ENCODE peak calls at places on chromosomes 16 and 17, in eight cellular contexts. One of them, this sample, is unnamed.

GRCh38 chr17:83115832-83116231 is 36.4 kb downstream of the METRNL start:
- DNase-seq in transverse colon: no peak
- DNase-seq in breast epithelium: no peak
- DNase-seq in Panc1: no peak
- DNase-seq in HL-60: no peak
- DNase-seq in upper lobe of left lung: peak
- DNase-seq in stomach: no peak
- DNase-seq in HCT116: no peak
- DNase-seq in this sample: no peak

GRCh38 chr17:45050680-45051059 is 762 bp downstream of the DCAKD start:
- DNase-seq in transverse colon: peak
- DNase-seq in breast epithelium: no peak
- DNase-seq in Panc1: no peak
- DNase-seq in HL-60: no peak
- DNase-seq in upper lobe of left lung: no peak
- DNase-seq in stomach: no peak
- DNase-seq in HCT116: no peak
- DNase-seq in this sample: no peak

GRCh38 chr16:49934557-49935260 is 78.8 kb upstream of the ZNF423 start:
- DNase-seq in transverse colon: no peak
- DNase-seq in breast epithelium: no peak
- DNase-seq in Panc1: no peak
- DNase-seq in HL-60: no peak
- DNase-seq in upper lobe of left lung: no peak
- DNase-seq in stomach: no peak
- DNase-seq in HCT116: no peak
- DNase-seq in this sample: no peak

GRCh38 chr16:31327675-31328225 is 27.2 kb upstream of the ITGAX start:
- DNase-seq in transverse colon: no peak
- DNase-seq in breast epithelium: no peak
- DNase-seq in Panc1: no peak
- DNase-seq in HL-60: no peak
- DNase-seq in upper lobe of left lung: no peak
- DNase-seq in stomach: no peak
- DNase-seq in HCT116: no peak
- DNase-seq in this sample: no peak

GRCh38 chr17:6231886-6232767 is 161.9 kb downstream of the WSCD1 start:
- DNase-seq in transverse colon: no peak
- DNase-seq in breast epithelium: no peak
- DNase-seq in Panc1: no peak
- DNase-seq in HL-60: no peak
- DNase-seq in upper lobe of left lung: no peak
- DNase-seq in stomach: no peak
- DNase-seq in HCT116: no peak
- DNase-seq in this sample: no peak

GRCh38 chr17:57242148-57242547 is 14.2 kb upstream of the MSI2 start:
- DNase-seq in transverse colon: no peak
- DNase-seq in breast epithelium: no peak
- DNase-seq in Panc1: no peak
- DNase-seq in HL-60: no peak
- DNase-seq in upper lobe of left lung: no peak
- DNase-seq in stomach: no peak
- DNase-seq in HCT116: no peak
- DNase-seq in this sample: no peak

GRCh38 chr17:58336456-58337094 is 8.0 kb upstream of the TSPOAP1 start:
- DNase-seq in transverse colon: no peak
- DNase-seq in breast epithelium: no peak
- DNase-seq in Panc1: no peak
- DNase-seq in HL-60: peak
- DNase-seq in upper lobe of left lung: no peak
- DNase-seq in stomach: no peak
- DNase-seq in HCT116: no peak
- DNase-seq in this sample: no peak

GRCh38 chr16:54166342-54166865 is 120.2 kb downstream of the IRX3 start:
- DNase-seq in transverse colon: no peak
- DNase-seq in breast epithelium: no peak
- DNase-seq in Panc1: no peak
- DNase-seq in HL-60: no peak
- DNase-seq in upper lobe of left lung: no peak
- DNase-seq in stomach: no peak
- DNase-seq in HCT116: no peak
- DNase-seq in this sample: no peak

GRCh38 chr17:58275417-58275816 is 5.3 kb downstream of the MPO start:
- DNase-seq in transverse colon: no peak
- DNase-seq in breast epithelium: no peak
- DNase-seq in Panc1: no peak
- DNase-seq in HL-60: no peak
- DNase-seq in upper lobe of left lung: no peak
- DNase-seq in stomach: no peak
- DNase-seq in HCT116: no peak
- DNase-seq in this sample: no peak

GRCh38 chr17:73368085-73368631 is 56.4 kb upstream of the CDC42EP4 start:
- DNase-seq in transverse colon: no peak
- DNase-seq in breast epithelium: no peak
- DNase-seq in Panc1: no peak
- DNase-seq in HL-60: no peak
- DNase-seq in upper lobe of left lung: no peak
- DNase-seq in stomach: no peak
- DNase-seq in HCT116: no peak
- DNase-seq in this sample: no peak

GRCh38 chr16:75593825-75594820 is 27.9 kb downstream of the GABARAPL2 start:
- DNase-seq in transverse colon: no peak
- DNase-seq in breast epithelium: no peak
- DNase-seq in Panc1: no peak
- DNase-seq in HL-60: peak
- DNase-seq in upper lobe of left lung: no peak
- DNase-seq in stomach: no peak
- DNase-seq in HCT116: no peak
- DNase-seq in this sample: no peak

GRCh38 chr17:9628509-9628908 is 16.8 kb upstream of the USP43 start:
- DNase-seq in transverse colon: peak
- DNase-seq in breast epithelium: no peak
- DNase-seq in Panc1: no peak
- DNase-seq in HL-60: no peak
- DNase-seq in upper lobe of left lung: no peak
- DNase-seq in stomach: no peak
- DNase-seq in HCT116: peak
- DNase-seq in this sample: no peak

GRCh38 chr17:82808921-82809905 is 30.6 kb downstream of the ZNF750 start:
- DNase-seq in transverse colon: no peak
- DNase-seq in breast epithelium: no peak
- DNase-seq in Panc1: no peak
- DNase-seq in HL-60: no peak
- DNase-seq in upper lobe of left lung: peak
- DNase-seq in stomach: no peak
- DNase-seq in HCT116: no peak
- DNase-seq in this sample: no peak

GRCh38 chr17:4948997-4949320 is 629 bp upstream of the PFN1 start:
- DNase-seq in transverse colon: peak
- DNase-seq in breast epithelium: peak
- DNase-seq in Panc1: no peak
- DNase-seq in HL-60: no peak
- DNase-seq in upper lobe of left lung: peak
- DNase-seq in stomach: peak
- DNase-seq in HCT116: peak
- DNase-seq in this sample: peak

GRCh38 chr16:84085774-84086173 is 31.0 kb downstream of the MBTPS1 start:
- DNase-seq in transverse colon: no peak
- DNase-seq in breast epithelium: no peak
- DNase-seq in Panc1: no peak
- DNase-seq in HL-60: no peak
- DNase-seq in upper lobe of left lung: no peak
- DNase-seq in stomach: no peak
- DNase-seq in HCT116: no peak
- DNase-seq in this sample: no peak

GRCh38 chr17:81863833-81864768 is 3.8 kb upstream of the P4HB start:
- DNase-seq in transverse colon: no peak
- DNase-seq in breast epithelium: no peak
- DNase-seq in Panc1: no peak
- DNase-seq in HL-60: no peak
- DNase-seq in upper lobe of left lung: no peak
- DNase-seq in stomach: no peak
- DNase-seq in HCT116: no peak
- DNase-seq in this sample: no peak

GRCh38 chr17:74332763-74333220 is 6.8 kb downstream of the KIF19 start:
- DNase-seq in transverse colon: peak
- DNase-seq in breast epithelium: no peak
- DNase-seq in Panc1: no peak
- DNase-seq in HL-60: no peak
- DNase-seq in upper lobe of left lung: no peak
- DNase-seq in stomach: no peak
- DNase-seq in HCT116: no peak
- DNase-seq in this sample: no peak

GRCh38 chr16:55497558-55497957 is 11.3 kb upstream of the LPCAT2 start:
- DNase-seq in transverse colon: no peak
- DNase-seq in breast epithelium: no peak
- DNase-seq in Panc1: no peak
- DNase-seq in HL-60: no peak
- DNase-seq in upper lobe of left lung: no peak
- DNase-seq in stomach: no peak
- DNase-seq in HCT116: no peak
- DNase-seq in this sample: no peak
- TF ChIP-seq POLR2AphosphoS5 in transverse colon: no peak
- TF ChIP-seq POLR2AphosphoS5 in breast epithelium: no peak
- TF ChIP-seq POLR2AphosphoS5 in Panc1: no peak
- TF ChIP-seq POLR2AphosphoS5 in HL-60: no peak
- TF ChIP-seq POLR2AphosphoS5 in upper lobe of left lung: no peak
- TF ChIP-seq POLR2AphosphoS5 in stomach: no peak
- TF ChIP-seq POLR2AphosphoS5 in HCT116: no peak
- TF ChIP-seq POLR2AphosphoS5 in this sample: no peak

GRCh38 chr17:68515238-68515637 is 3.0 kb downstream of the PRKAR1A start:
- DNase-seq in transverse colon: no peak
- DNase-seq in breast epithelium: no peak
- DNase-seq in Panc1: no peak
- DNase-seq in HL-60: no peak
- DNase-seq in upper lobe of left lung: peak
- DNase-seq in stomach: no peak
- DNase-seq in HCT116: no peak
- DNase-seq in this sample: no peak
- H3K27ac ChIP-seq in transverse colon: peak
- H3K27ac ChIP-seq in breast epithelium: peak
- H3K27ac ChIP-seq in Panc1: no peak
- H3K27ac ChIP-seq in HL-60: no peak
- H3K27ac ChIP-seq in upper lobe of left lung: peak
- H3K27ac ChIP-seq in stomach: peak
- H3K27ac ChIP-seq in HCT116: no peak
- H3K27ac ChIP-seq in this sample: no peak

GRCh38 chr16:82945420-82946096 is 318.8 kb downstream of the CDH13 start:
- DNase-seq in transverse colon: no peak
- DNase-seq in breast epithelium: no peak
- DNase-seq in Panc1: no peak
- DNase-seq in HL-60: no peak
- DNase-seq in upper lobe of left lung: no peak
- DNase-seq in stomach: no peak
- DNase-seq in HCT116: no peak
- DNase-seq in this sample: no peak

GRCh38 chr16:82947675-82948074 is 320.9 kb downstream of the CDH13 start:
- DNase-seq in transverse colon: no peak
- DNase-seq in breast epithelium: no peak
- DNase-seq in Panc1: no peak
- DNase-seq in HL-60: no peak
- DNase-seq in upper lobe of left lung: no peak
- DNase-seq in stomach: no peak
- DNase-seq in HCT116: no peak
- DNase-seq in this sample: no peak

GRCh38 chr16:82954224-82954929 is 327.6 kb downstream of the CDH13 start:
- DNase-seq in transverse colon: no peak
- DNase-seq in breast epithelium: no peak
- DNase-seq in Panc1: no peak
- DNase-seq in HL-60: no peak
- DNase-seq in upper lobe of left lung: no peak
- DNase-seq in stomach: no peak
- DNase-seq in HCT116: no peak
- DNase-seq in this sample: no peak

GRCh38 chr16:82943371-82943770 is 316.6 kb downstream of the CDH13 start:
- DNase-seq in transverse colon: no peak
- DNase-seq in breast epithelium: no peak
- DNase-seq in Panc1: no peak
- DNase-seq in HL-60: no peak
- DNase-seq in upper lobe of left lung: no peak
- DNase-seq in stomach: no peak
- DNase-seq in HCT116: no peak
- DNase-seq in this sample: no peak

DNA sequence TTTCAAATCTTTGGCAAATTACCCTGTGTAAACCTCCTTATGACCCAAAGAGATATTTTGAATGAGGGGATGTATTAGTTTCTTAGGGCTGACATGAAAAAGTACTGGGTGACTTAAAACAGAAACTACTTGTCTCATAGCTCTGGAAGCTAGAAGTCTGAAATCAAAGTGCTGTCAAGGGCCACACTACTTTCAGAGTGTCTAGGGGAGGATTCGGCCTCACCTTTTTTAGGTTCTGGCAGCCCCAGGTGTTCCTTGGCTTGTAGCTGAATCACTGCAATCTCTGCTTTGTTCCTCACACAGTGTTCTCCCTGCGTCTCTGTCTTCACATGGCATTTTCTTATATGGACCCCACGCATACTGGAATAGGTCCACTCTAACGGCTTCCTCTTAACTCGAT is 322.2 kb downstream of the CDH13 start:
- DNase-seq in transverse colon: no peak
- DNase-seq in breast epithelium: no peak
- DNase-seq in Panc1: no peak
- DNase-seq in HL-60: no peak
- DNase-seq in upper lobe of left lung: no peak
- DNase-seq in stomach: no peak
- DNase-seq in HCT116: no peak
- DNase-seq in this sample: no peak
- TF ChIP-seq POLR2AphosphoS5 in transverse colon: no peak
- TF ChIP-seq POLR2AphosphoS5 in breast epithelium: no peak
- TF ChIP-seq POLR2AphosphoS5 in Panc1: no peak
- TF ChIP-seq POLR2AphosphoS5 in HL-60: no peak
- TF ChIP-seq POLR2AphosphoS5 in upper lobe of left lung: no peak
- TF ChIP-seq POLR2AphosphoS5 in stomach: no peak
- TF ChIP-seq POLR2AphosphoS5 in HCT116: no peak
- TF ChIP-seq POLR2AphosphoS5 in this sample: no peak

GRCh38 chr17:66835476-66835875 is 559 bp downstream of the CACNG5 start:
- DNase-seq in transverse colon: no peak
- DNase-seq in breast epithelium: no peak
- DNase-seq in Panc1: no peak
- DNase-seq in HL-60: no peak
- DNase-seq in upper lobe of left lung: no peak
- DNase-seq in stomach: no peak
- DNase-seq in HCT116: no peak
- DNase-seq in this sample: no peak
- H3K27ac ChIP-seq in transverse colon: no peak
- H3K27ac ChIP-seq in breast epithelium: no peak
- H3K27ac ChIP-seq in Panc1: no peak
- H3K27ac ChIP-seq in HL-60: no peak
- H3K27ac ChIP-seq in upper lobe of left lung: no peak
- H3K27ac ChIP-seq in stomach: no peak
- H3K27ac ChIP-seq in HCT116: no peak
- H3K27ac ChIP-seq in this sample: no peak

This sample was measured in prostate gland.